ENCODE peak calls at places on chromosomes 7 and 10, in five cellular contexts. M is BJ, J is AG10803, L is psoas muscle, D is cardiac fibroblast. K is an unnamed sample.

GRCh38 chr7:106068986-106069385 is 43.1 kb downstream of the SYPL1 start:
- DNase-seq in M (no peak), J (peak), D (no peak), L (no peak), K (peak)

GRCh38 chr7:66779669-66780408 is 39.3 kb downstream of the RABGEF1 start:
- DNase-seq in J (no peak), D (peak), L (no peak), M (no peak), K (peak)

GRCh38 chr10:88553116-88553752 is 29.9 kb downstream of the RNLS start:
- DNase-seq in J (peak), D (peak), L (peak), M (peak), K (peak)

GRCh38 chr7:49479936-49480544 is 293.4 kb upstream of the VWC2 start:
- DNase-seq in L (no peak), M (no peak), D (no peak), J (no peak), K (no peak)

GRCh38 chr10:60937784-60938654 is 6.0 kb downstream of the RHOBTB1 start:
- DNase-seq in L (no peak), M (peak), J (peak), D (peak), K (peak)

GRCh38 chr7:154720016-154720415 is 282.9 kb downstream of the PAXIP1 start:
- DNase-seq in M (no peak), J (no peak), L (no peak), D (no peak), K (no peak)

GRCh38 chr7:1388021-1388704 is 71.1 kb downstream of the MICALL2 start:
- DNase-seq in L (no peak), J (no peak), D (no peak), M (no peak), K (no peak)

GRCh38 chr7:7607010-7607409 is 33.5 kb upstream of the UMAD1 start:
- DNase-seq in L (no peak), D (no peak), M (no peak), J (no peak), K (no peak)

GRCh38 chr7:128322040-128322643 is 21.6 kb downstream of the RBM28 start:
- DNase-seq in D (peak), J (peak), M (no peak), L (no peak), K (peak)

GRCh38 chr7:27110977-27111752 is 8.7 kb upstream of the HOXA2 start:
- DNase-seq in M (no peak), D (peak), L (peak), J (peak), K (peak)

GRCh38 chr10:21406595-21407218 is 118.8 kb downstream of the SKIDA1 start:
- DNase-seq in J (peak), L (no peak), M (no peak), D (peak), K (peak)

GRCh38 chr10:127987467-127988380 is 80.8 kb downstream of the PTPRE start:
- DNase-seq in L (no peak), J (no peak), D (no peak), M (no peak), K (no peak)

GRCh38 chr7:143205560-143206293 is 16.1 kb upstream of the TAS2R40 start:
- DNase-seq in D (no peak), M (no peak), L (no peak), J (peak), K (no peak)

GRCh38 chr7:7719235-7719634 is 828 bp upstream of the RPA3 start:
- DNase-seq in L (no peak), J (peak), D (peak), M (peak), K (peak)

GRCh38 chr10:132631348-132631735 is 93.8 kb downstream of the INPP5A start:
- DNase-seq in J (peak), D (peak), L (peak), M (no peak), K (peak)

GRCh38 chr7:2373124-2373556 is 18.5 kb downstream of the EIF3B start:
- DNase-seq in L (no peak), M (no peak), J (no peak), D (no peak), K (no peak)

GRCh38 chr7:77687747-77688144 is 8.5 kb upstream of the RSBN1L start:
- DNase-seq in L (no peak), D (no peak), M (no peak), J (no peak), K (no peak)

GRCh38 chr7:29488977-29489376 is 74.7 kb upstream of the PRR15 start:
- DNase-seq in M (peak), J (peak), L (no peak), D (peak), K (peak)

GRCh38 chr10:33661580-33662269 is 327.3 kb upstream of the NRP1 start:
- DNase-seq in L (peak), D (peak), J (peak), M (peak), K (peak)

GRCh38 chr10:14527134-14527780 is 196.5 kb upstream of the FRMD4A start:
- DNase-seq in J (no peak), L (no peak), D (no peak), M (no peak), K (no peak)

GRCh38 chr7:70925411-70926115 is 206.4 kb upstream of the GALNT17 start:
- DNase-seq in D (no peak), L (no peak), M (no peak), J (no peak), K (no peak)

GRCh38 chr10:73247509-73248258 is 629 bp upstream of the DNAJC9 start:
- DNase-seq in D (no peak), M (no peak), L (no peak), J (no peak), K (peak)

GRCh38 chr10:73248259-73248724 is 1.2 kb upstream of the DNAJC9 start:
- DNase-seq in J (no peak), M (no peak), D (no peak), L (no peak), K (peak)

GRCh38 chr10:73252445-73253225 is at the start of gene MRPS16:
- DNase-seq in D (peak), J (peak), M (peak), L (peak), K (peak)

GRCh38 chr10:73251683-73252444 is 580 bp downstream of the MRPS16 start:
- DNase-seq in M (no peak), L (peak), D (peak), J (no peak), K (peak)

DNA sequence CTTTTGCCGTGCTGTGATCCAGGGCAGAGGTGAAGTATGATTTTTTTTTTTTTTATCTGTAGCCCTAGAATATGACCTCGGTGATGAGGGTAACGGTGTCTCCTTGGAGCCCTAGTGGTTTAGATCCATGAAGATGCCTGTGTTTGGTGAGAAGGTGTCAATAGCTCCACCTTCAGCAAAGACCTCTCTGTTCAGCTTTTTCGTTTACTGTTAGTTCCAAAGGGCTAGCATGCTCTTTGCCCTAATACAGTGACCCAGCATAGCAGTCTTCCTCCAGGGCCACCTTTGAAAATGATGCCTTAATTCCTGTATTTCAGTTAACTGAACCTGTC is 748 bp upstream of the MRPS16 start:
- DNase-seq in D (no peak), M (no peak), J (no peak), L (no peak), K (no peak)
- H3K4me3 ChIP-seq in D (peak), M (peak), J (peak), L (peak), K (peak)

GRCh38 chr7:73612598-73613269 is 11.6 kb downstream of the MLXIPL start:
- DNase-seq in J (peak), D (peak), L (no peak), M (no peak), K (peak)
- TF ChIP-seq CTCF in J (no peak), D (peak), L (peak), M (peak), K (peak)

DNA sequence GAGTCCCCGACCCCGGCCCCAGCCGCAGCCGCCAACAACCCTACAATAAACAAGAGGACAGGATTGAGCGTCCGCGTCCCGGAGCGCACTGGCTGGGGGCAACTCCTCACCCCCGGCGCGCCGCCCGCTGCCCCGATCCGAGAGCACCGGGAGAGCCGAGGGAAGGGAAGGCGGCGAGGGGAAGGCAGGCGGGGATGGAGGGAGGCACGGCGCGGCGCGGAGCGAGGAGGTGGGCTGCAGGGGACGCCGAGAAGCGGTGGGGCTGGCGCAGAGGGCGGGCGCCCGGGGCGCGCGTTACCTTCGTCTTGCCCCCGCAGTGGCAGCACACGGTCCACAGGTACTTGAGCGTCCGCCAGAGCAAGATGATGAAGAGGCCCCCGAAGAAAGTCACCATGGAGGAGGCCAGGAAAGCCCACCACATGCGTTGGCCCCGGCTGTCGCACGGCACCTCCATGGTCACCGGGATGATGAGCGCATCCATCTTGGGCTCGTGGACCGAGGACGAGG is 588 bp downstream of the KCNMA1 start:
- DNase-seq in L (peak), D (no peak), J (no peak), M (no peak), K (no peak)
- H3K4me3 ChIP-seq in L (peak), D (peak), J (peak), M (peak), K (peak)

GRCh38 chr10:17851611-17852010 is 42.5 kb downstream of the MRC1 start:
- DNase-seq in J (no peak), M (no peak), L (peak), D (no peak), K (no peak)

GRCh38 chr10:17850526-17850925 is 41.4 kb downstream of the MRC1 start:
- DNase-seq in D (no peak), J (no peak), M (no peak), L (no peak), K (no peak)

GRCh38 chr10:17848646-17849045 is 39.5 kb downstream of the MRC1 start:
- DNase-seq in J (no peak), D (no peak), L (no peak), M (no peak), K (no peak)

DNA sequence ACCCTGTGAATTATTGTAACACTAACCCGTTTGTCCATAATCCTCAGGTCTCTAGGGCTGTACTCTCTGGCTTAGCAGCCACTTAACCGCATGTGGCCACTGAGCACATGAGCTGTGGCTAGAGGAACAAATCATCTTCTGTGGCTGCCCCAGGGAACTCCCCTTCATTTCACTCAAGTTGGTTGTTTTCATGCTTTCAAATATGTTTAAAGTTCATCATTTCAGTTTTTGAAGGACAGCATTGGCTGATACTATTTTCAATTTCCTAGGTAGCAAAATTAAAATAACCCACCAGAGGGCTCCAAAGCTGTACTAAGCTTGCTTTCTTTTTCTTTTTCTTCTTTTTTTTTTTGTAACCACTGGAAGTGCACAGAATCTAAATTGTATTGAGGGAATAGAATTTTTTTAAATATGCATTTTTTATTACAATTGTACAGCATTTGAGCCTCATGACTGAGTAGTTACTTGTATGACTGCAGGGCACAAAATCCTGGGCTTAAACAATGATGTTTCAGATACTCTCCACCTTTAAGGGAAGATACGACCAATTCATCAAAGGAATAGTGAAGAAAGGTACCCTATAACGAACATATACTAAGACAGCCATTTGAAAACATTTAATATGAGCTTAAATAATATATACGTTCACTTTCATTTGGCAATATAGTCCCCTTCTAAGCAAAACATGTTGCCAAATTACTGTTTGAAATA is 38.6 kb downstream of the MRC1 start:
- DNase-seq in D (peak), J (peak), L (no peak), M (no peak), K (peak)
- TF ChIP-seq CTCF in D (peak), J (peak), L (peak), M (peak), K (peak)

GRCh38 chr10:102437515-102437914 is 5.1 kb upstream of the CUEDC2 start:
- DNase-seq in L (peak), D (no peak), J (no peak), M (no peak), K (no peak)

GRCh38 chr10:102435098-102435497 is 2.7 kb upstream of the CUEDC2 start:
- DNase-seq in M (no peak), L (peak), J (no peak), D (no peak), K (no peak)

GRCh38 chr10:102436312-102436711 is 3.9 kb upstream of the CUEDC2 start:
- DNase-seq in L (peak), D (no peak), J (no peak), M (no peak), K (no peak)

GRCh38 chr10:102434251-102434913 is 2.0 kb upstream of the CUEDC2 start:
- DNase-seq in M (no peak), L (no peak), D (peak), J (peak), K (peak)

GRCh38 chr10:102435529-102436233 is 3.3 kb upstream of the CUEDC2 start:
- DNase-seq in L (peak), J (no peak), D (no peak), M (no peak), K (no peak)
- H3K4me3 ChIP-seq in L (peak), J (peak), D (peak), M (peak), K (peak)

GRCh38 chr10:104638861-104639594 is 2.1 kb upstream of the SORCS3 start:
- DNase-seq in D (no peak), M (no peak), L (no peak), J (no peak), K (no peak)
- TF ChIP-seq CTCF in D (peak), M (peak), L (no peak), J (peak), K (no peak)

K was measured in fibroblast of mammary gland.